ENCODE peak calls at places on chromosome 11, in seven cellular contexts. One of them, this sample, is unnamed. For H3K4me1, the result is how much of the 10 kb centered on the place peaks cover.

GRCh38 chr11:110758012-110758411 is 45.8 kb upstream of the ARHGAP20 start:
- DNase-seq in effector memory CD4-positive, alpha-beta T cell: no peak
- DNase-seq in uterus: no peak
- DNase-seq in tibial artery: no peak
- DNase-seq in suprapubic skin: no peak
- DNase-seq in stomach: no peak
- DNase-seq in mammary epithelial cell: no peak
- DNase-seq in this sample: no peak

GRCh38 chr11:93718057-93718563 is 23.2 kb downstream of the TAF1D start:
- DNase-seq in effector memory CD4-positive, alpha-beta T cell: no peak
- DNase-seq in uterus: no peak
- DNase-seq in tibial artery: no peak
- DNase-seq in suprapubic skin: no peak
- DNase-seq in stomach: no peak
- DNase-seq in mammary epithelial cell: no peak
- DNase-seq in this sample: no peak

GRCh38 chr11:128903248-128904041 is 12.3 kb downstream of the KCNJ5 start:
- DNase-seq in effector memory CD4-positive, alpha-beta T cell: no peak
- DNase-seq in uterus: no peak
- DNase-seq in tibial artery: peak
- DNase-seq in suprapubic skin: no peak
- DNase-seq in stomach: no peak
- DNase-seq in mammary epithelial cell: peak
- DNase-seq in this sample: peak

GRCh38 chr11:125343732-125344131 is 152.3 kb downstream of the FEZ1 start:
- DNase-seq in effector memory CD4-positive, alpha-beta T cell: no peak
- DNase-seq in uterus: no peak
- DNase-seq in tibial artery: peak
- DNase-seq in suprapubic skin: no peak
- DNase-seq in stomach: no peak
- DNase-seq in mammary epithelial cell: no peak
- DNase-seq in this sample: no peak

GRCh38 chr11:32015435-32015834 is 75.4 kb upstream of the RCN1 start:
- DNase-seq in effector memory CD4-positive, alpha-beta T cell: no peak
- DNase-seq in uterus: no peak
- DNase-seq in tibial artery: no peak
- DNase-seq in suprapubic skin: no peak
- DNase-seq in stomach: no peak
- DNase-seq in mammary epithelial cell: no peak
- DNase-seq in this sample: no peak

GRCh38 chr11:84289381-84289906 is 1003.3 kb upstream of the CCDC90B start:
- DNase-seq in effector memory CD4-positive, alpha-beta T cell: no peak
- DNase-seq in uterus: no peak
- DNase-seq in tibial artery: no peak
- DNase-seq in suprapubic skin: no peak
- DNase-seq in stomach: no peak
- DNase-seq in mammary epithelial cell: peak
- DNase-seq in this sample: no peak

GRCh38 chr11:103035656-103036434 is 56.1 kb downstream of the DCUN1D5 start:
- DNase-seq in effector memory CD4-positive, alpha-beta T cell: no peak
- DNase-seq in uterus: no peak
- DNase-seq in tibial artery: no peak
- DNase-seq in suprapubic skin: no peak
- DNase-seq in stomach: no peak
- DNase-seq in mammary epithelial cell: peak
- DNase-seq in this sample: peak

GRCh38 chr11:75078233-75078632 is 18.4 kb downstream of the OR2AT4 start:
- DNase-seq in effector memory CD4-positive, alpha-beta T cell: no peak
- DNase-seq in uterus: no peak
- DNase-seq in tibial artery: no peak
- DNase-seq in suprapubic skin: no peak
- DNase-seq in stomach: no peak
- DNase-seq in mammary epithelial cell: peak
- DNase-seq in this sample: no peak

GRCh38 chr11:5192738-5193137 is 7.7 kb downstream of the OR51V1 start:
- DNase-seq in effector memory CD4-positive, alpha-beta T cell: no peak
- DNase-seq in uterus: no peak
- DNase-seq in tibial artery: no peak
- DNase-seq in suprapubic skin: no peak
- DNase-seq in stomach: no peak
- DNase-seq in mammary epithelial cell: no peak
- DNase-seq in this sample: no peak

GRCh38 chr11:61149624-61150615 is 11.3 kb downstream of the VPS37C start:
- DNase-seq in effector memory CD4-positive, alpha-beta T cell: no peak
- DNase-seq in uterus: no peak
- DNase-seq in tibial artery: no peak
- DNase-seq in suprapubic skin: no peak
- DNase-seq in stomach: peak
- DNase-seq in mammary epithelial cell: no peak
- DNase-seq in this sample: peak

GRCh38 chr11:103851166-103851651 is 185.2 kb upstream of the DDI1 start:
- DNase-seq in effector memory CD4-positive, alpha-beta T cell: no peak
- DNase-seq in uterus: no peak
- DNase-seq in tibial artery: no peak
- DNase-seq in suprapubic skin: no peak
- DNase-seq in stomach: no peak
- DNase-seq in mammary epithelial cell: peak
- DNase-seq in this sample: no peak

GRCh38 chr11:9066432-9066925 is 24.9 kb downstream of the SCUBE2 start:
- DNase-seq in effector memory CD4-positive, alpha-beta T cell: no peak
- DNase-seq in uterus: no peak
- DNase-seq in tibial artery: no peak
- DNase-seq in suprapubic skin: no peak
- DNase-seq in stomach: no peak
- DNase-seq in mammary epithelial cell: no peak
- DNase-seq in this sample: no peak

GRCh38 chr11:108115495-108116140 is 5.7 kb upstream of the ACAT1 start:
- DNase-seq in effector memory CD4-positive, alpha-beta T cell: no peak
- DNase-seq in uterus: peak
- DNase-seq in tibial artery: peak
- DNase-seq in suprapubic skin: peak
- DNase-seq in stomach: peak
- DNase-seq in mammary epithelial cell: peak
- DNase-seq in this sample: peak

GRCh38 chr11:119473226-119473625 is 50.3 kb upstream of the THY1 start:
- DNase-seq in effector memory CD4-positive, alpha-beta T cell: no peak
- DNase-seq in uterus: no peak
- DNase-seq in tibial artery: no peak
- DNase-seq in suprapubic skin: no peak
- DNase-seq in stomach: no peak
- DNase-seq in mammary epithelial cell: no peak
- DNase-seq in this sample: no peak
- H3K4me1 ChIP-seq in effector memory CD4-positive, alpha-beta T cell: under half
- H3K4me1 ChIP-seq in uterus: under half
- H3K4me1 ChIP-seq in tibial artery: under half
- H3K4me1 ChIP-seq in suprapubic skin: under half
- H3K4me1 ChIP-seq in stomach: under half
- H3K4me1 ChIP-seq in mammary epithelial cell: under half
- H3K4me1 ChIP-seq in this sample: under half

DNA sequence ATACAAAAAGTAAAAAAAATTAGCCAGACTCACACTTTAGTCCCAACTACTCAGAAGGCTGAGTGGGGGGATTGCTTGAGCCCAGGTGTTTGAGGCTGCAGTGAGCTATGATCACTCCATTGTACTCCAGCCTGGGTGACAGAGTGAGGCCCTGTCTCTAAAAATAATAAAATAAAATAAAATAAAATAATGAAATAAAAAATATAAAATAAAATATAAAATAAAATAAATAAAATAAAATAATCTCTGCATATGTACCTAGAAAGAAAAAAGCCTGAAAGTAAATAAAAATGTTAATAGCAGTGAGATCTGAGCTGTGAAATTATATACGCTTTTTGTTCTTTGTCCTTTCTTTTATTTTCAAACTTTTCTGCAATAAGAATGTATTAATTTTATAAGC is 17.1 kb upstream of the LRP5 start:
- DNase-seq in effector memory CD4-positive, alpha-beta T cell: no peak
- DNase-seq in uterus: no peak
- DNase-seq in tibial artery: no peak
- DNase-seq in suprapubic skin: no peak
- DNase-seq in stomach: no peak
- DNase-seq in mammary epithelial cell: no peak
- DNase-seq in this sample: no peak
- H3K4me1 ChIP-seq in effector memory CD4-positive, alpha-beta T cell: under half
- H3K4me1 ChIP-seq in uterus: under half
- H3K4me1 ChIP-seq in tibial artery: under half
- H3K4me1 ChIP-seq in suprapubic skin: under half
- H3K4me1 ChIP-seq in stomach: under half
- H3K4me1 ChIP-seq in mammary epithelial cell: under half
- H3K4me1 ChIP-seq in this sample: under half

GRCh38 chr11:119166368-119167076 is 2.0 kb upstream of the NLRX1 start:
- DNase-seq in effector memory CD4-positive, alpha-beta T cell: no peak
- DNase-seq in uterus: no peak
- DNase-seq in tibial artery: no peak
- DNase-seq in suprapubic skin: no peak
- DNase-seq in stomach: no peak
- DNase-seq in mammary epithelial cell: peak
- DNase-seq in this sample: no peak

GRCh38 chr11:119168471-119169271 is at the start of gene NLRX1:
- DNase-seq in effector memory CD4-positive, alpha-beta T cell: peak
- DNase-seq in uterus: peak
- DNase-seq in tibial artery: peak
- DNase-seq in suprapubic skin: peak
- DNase-seq in stomach: peak
- DNase-seq in mammary epithelial cell: peak
- DNase-seq in this sample: peak

GRCh38 chr11:119172513-119172912 is 4.0 kb downstream of the NLRX1 start:
- DNase-seq in effector memory CD4-positive, alpha-beta T cell: no peak
- DNase-seq in uterus: no peak
- DNase-seq in tibial artery: no peak
- DNase-seq in suprapubic skin: no peak
- DNase-seq in stomach: no peak
- DNase-seq in mammary epithelial cell: no peak
- DNase-seq in this sample: no peak

GRCh38 chr11:119167933-119168332 is 592 bp upstream of the NLRX1 start:
- DNase-seq in effector memory CD4-positive, alpha-beta T cell: no peak
- DNase-seq in uterus: no peak
- DNase-seq in tibial artery: no peak
- DNase-seq in suprapubic skin: no peak
- DNase-seq in stomach: peak
- DNase-seq in mammary epithelial cell: peak
- DNase-seq in this sample: no peak

GRCh38 chr11:119169272-119169719 is 771 bp downstream of the NLRX1 start:
- DNase-seq in effector memory CD4-positive, alpha-beta T cell: no peak
- DNase-seq in uterus: peak
- DNase-seq in tibial artery: peak
- DNase-seq in suprapubic skin: no peak
- DNase-seq in stomach: peak
- DNase-seq in mammary epithelial cell: peak
- DNase-seq in this sample: peak
- H3K4me1 ChIP-seq in effector memory CD4-positive, alpha-beta T cell: under half
- H3K4me1 ChIP-seq in uterus: under half
- H3K4me1 ChIP-seq in tibial artery: under half
- H3K4me1 ChIP-seq in suprapubic skin: under half
- H3K4me1 ChIP-seq in stomach: under half
- H3K4me1 ChIP-seq in mammary epithelial cell: under half
- H3K4me1 ChIP-seq in this sample: under half

GRCh38 chr11:118243161-118243560 is 9.0 kb downstream of the MPZL3 start:
- DNase-seq in effector memory CD4-positive, alpha-beta T cell: no peak
- DNase-seq in uterus: no peak
- DNase-seq in tibial artery: no peak
- DNase-seq in suprapubic skin: no peak
- DNase-seq in stomach: no peak
- DNase-seq in mammary epithelial cell: no peak
- DNase-seq in this sample: no peak
- H3K4me1 ChIP-seq in effector memory CD4-positive, alpha-beta T cell: half or more
- H3K4me1 ChIP-seq in uterus: under half
- H3K4me1 ChIP-seq in tibial artery: under half
- H3K4me1 ChIP-seq in suprapubic skin: under half
- H3K4me1 ChIP-seq in stomach: half or more
- H3K4me1 ChIP-seq in mammary epithelial cell: under half
- H3K4me1 ChIP-seq in this sample: under half

DNA sequence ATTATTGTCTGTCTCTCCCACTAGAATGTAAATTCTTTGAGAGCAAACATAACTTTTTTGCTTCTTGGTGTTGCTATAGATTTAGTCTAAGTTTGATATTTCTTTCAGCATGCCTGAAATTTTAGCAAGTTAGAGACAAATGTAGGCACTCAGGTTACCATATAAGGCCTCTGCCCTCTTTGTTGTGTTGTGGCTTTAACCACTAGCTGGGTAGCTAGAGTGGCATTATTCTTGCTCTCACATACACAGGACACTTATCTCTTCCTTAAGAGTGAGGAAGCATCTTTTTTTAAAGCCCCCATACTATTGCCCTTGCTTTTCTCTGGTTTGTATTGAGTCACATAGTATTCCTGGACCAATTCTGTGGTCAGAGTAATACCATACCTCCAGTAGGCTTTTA is 11.2 kb downstream of the ZBED5 start:
- DNase-seq in effector memory CD4-positive, alpha-beta T cell: no peak
- DNase-seq in uterus: no peak
- DNase-seq in tibial artery: no peak
- DNase-seq in suprapubic skin: no peak
- DNase-seq in stomach: no peak
- DNase-seq in mammary epithelial cell: no peak
- DNase-seq in this sample: no peak
- H3K4me1 ChIP-seq in effector memory CD4-positive, alpha-beta T cell: under half
- H3K4me1 ChIP-seq in uterus: under half
- H3K4me1 ChIP-seq in tibial artery: under half
- H3K4me1 ChIP-seq in suprapubic skin: under half
- H3K4me1 ChIP-seq in stomach: under half
- H3K4me1 ChIP-seq in mammary epithelial cell: under half
- H3K4me1 ChIP-seq in this sample: under half

DNA sequence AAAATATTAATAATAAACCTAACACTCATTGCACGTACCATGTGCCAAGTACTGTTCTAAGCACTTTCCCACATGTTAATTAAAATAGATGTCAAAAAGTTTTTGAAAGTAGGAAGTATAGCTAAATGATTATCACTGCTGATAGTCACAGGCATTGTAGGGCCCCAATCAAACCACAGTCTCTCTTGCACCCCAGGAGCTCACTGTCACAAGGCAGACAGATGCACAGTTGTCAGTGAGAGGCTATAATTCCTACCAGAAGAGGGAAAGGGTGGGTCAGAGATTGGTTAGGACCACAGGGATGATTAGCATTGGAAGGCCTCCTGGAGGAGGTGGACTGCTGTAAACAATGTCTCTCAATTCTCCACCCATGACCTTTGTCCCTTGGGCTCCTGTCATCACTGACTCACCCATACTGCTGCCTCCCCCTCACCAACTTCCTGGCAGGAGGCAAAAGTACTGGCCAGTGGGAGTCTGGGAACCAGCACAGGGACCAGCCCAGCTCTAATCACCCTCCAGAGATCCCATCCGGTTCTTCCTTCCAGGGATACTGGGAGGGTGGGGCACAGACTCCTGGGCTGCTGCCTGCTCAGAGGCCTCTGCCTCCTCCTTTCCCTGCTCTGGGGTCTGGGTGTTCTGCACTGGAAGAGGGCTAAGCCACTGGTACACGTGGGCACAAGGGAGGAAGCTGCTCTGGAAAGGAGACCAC is 1.1 kb upstream of the POLD4 start:
- DNase-seq in effector memory CD4-positive, alpha-beta T cell: no peak
- DNase-seq in uterus: peak
- DNase-seq in tibial artery: peak
- DNase-seq in suprapubic skin: no peak
- DNase-seq in stomach: peak
- DNase-seq in mammary epithelial cell: peak
- DNase-seq in this sample: peak
- H3K4me1 ChIP-seq in effector memory CD4-positive, alpha-beta T cell: under half
- H3K4me1 ChIP-seq in uterus: under half
- H3K4me1 ChIP-seq in tibial artery: under half
- H3K4me1 ChIP-seq in suprapubic skin: half or more
- H3K4me1 ChIP-seq in stomach: half or more
- H3K4me1 ChIP-seq in mammary epithelial cell: half or more
- H3K4me1 ChIP-seq in this sample: under half

This sample was measured in neural progenitor cell.